ENCODE peak calls at places on chromosomes 4 and X, in ten cellular contexts. P, O, Z, C, F, I, L, G, E and J are unnamed samples. For H3K27me3 and H3K4me1, the result is how much of the 10 kb centered on the place peaks cover.

GRCh38 chr4:99856166-99856565 is 38.1 kb downstream of the LAMTOR3 start:
- DNase-seq in P (no peak), O (no peak), Z (no peak), C (no peak), F (no peak), I (no peak), L (no peak), G (no peak), E (no peak), J (no peak)

GRCh38 chr4:78864405-78865024 is 74.7 kb downstream of the PAQR3 start:
- DNase-seq in P (peak), O (no peak), Z (peak), C (no peak), F (peak), I (no peak), L (no peak), G (no peak), E (no peak), J (peak)

GRCh38 chr4:103364066-103364465 is 165.9 kb upstream of the CENPE start:
- DNase-seq in P (peak), O (no peak), Z (no peak), C (no peak), F (no peak), I (no peak), L (no peak), G (no peak), E (no peak), J (peak)

GRCh38 chr4:83757121-83757621 is 221.3 kb downstream of the GPAT3 start:
- DNase-seq in P (no peak), O (no peak), Z (no peak), C (no peak), F (no peak), I (no peak), L (no peak), G (no peak), E (no peak), J (no peak)

GRCh38 chr4:47551682-47552081 is 66.6 kb downstream of the ATP10D start:
- DNase-seq in P (no peak), O (no peak), Z (no peak), C (no peak), F (no peak), I (no peak), L (no peak), G (no peak), E (no peak), J (no peak)

GRCh38 chrX:154370882-154371770 is 3.3 kb downstream of the FLNA start:
- DNase-seq in P (peak), O (peak), Z (peak), C (peak), F (peak), I (peak), L (peak), G (peak), E (peak), J (peak)

GRCh38 chr4:76198411-76199237 is 15.0 kb downstream of the SCARB2 start:
- DNase-seq in P (no peak), O (no peak), Z (peak), C (peak), F (no peak), I (no peak), L (peak), G (no peak), E (peak), J (peak)

GRCh38 chr4:142211444-142211843 is 575.1 kb downstream of the IL15 start:
- DNase-seq in P (no peak), O (no peak), Z (no peak), C (no peak), F (no peak), I (no peak), L (no peak), G (no peak), E (no peak), J (no peak)

GRCh38 chrX:105552395-105552794 is 269.9 kb upstream of the NRK start:
- DNase-seq in P (no peak), O (no peak), Z (no peak), C (no peak), F (no peak), I (no peak), L (no peak), G (no peak), E (no peak), J (no peak)

GRCh38 chr4:123505457-123506310 is 109.1 kb downstream of the SPRY1 start:
- DNase-seq in P (peak), O (peak), Z (peak), C (peak), F (peak), I (peak), L (peak), G (peak), E (no peak), J (peak)

GRCh38 chr4:176654565-176655216 is 138.0 kb downstream of the VEGFC start:
- DNase-seq in P (no peak), O (no peak), Z (no peak), C (no peak), F (no peak), I (no peak), L (no peak), G (no peak), E (no peak), J (peak)

GRCh38 chrX:103360092-103360491 is 3.8 kb downstream of the TCEAL9 start:
- DNase-seq in P (no peak), O (no peak), Z (no peak), C (no peak), F (no peak), I (no peak), L (no peak), G (no peak), E (no peak), J (no peak)

GRCh38 chr4:573122-573892 is 2.8 kb downstream of the TMEM271 start:
- DNase-seq in P (no peak), O (peak), Z (no peak), C (no peak), F (no peak), I (no peak), L (no peak), G (no peak), E (no peak), J (no peak)

GRCh38 chr4:33886356-33886755 is 2358.0 kb downstream of the ARAP2 start:
- DNase-seq in P (no peak), O (no peak), Z (no peak), C (no peak), F (no peak), I (no peak), L (no peak), G (no peak), E (no peak), J (no peak)

GRCh38 chrX:24805201-24805600 is 111.5 kb downstream of the POLA1 start:
- DNase-seq in P (no peak), O (no peak), Z (no peak), C (no peak), F (no peak), I (no peak), L (no peak), G (no peak), E (no peak), J (peak)

GRCh38 chrX:39133971-39134370 is 332.7 kb downstream of the MID1IP1 start:
- DNase-seq in P (no peak), O (no peak), Z (no peak), C (peak), F (no peak), I (no peak), L (no peak), G (no peak), E (no peak), J (no peak)

GRCh38 chr4:154516320-154516719 is 24.7 kb upstream of the DCHS2 start:
- DNase-seq in P (no peak), O (no peak), Z (no peak), C (no peak), F (no peak), I (no peak), L (no peak), G (no peak), E (no peak), J (peak)

GRCh38 chrX:133307637-133308485 is 89.7 kb upstream of the TFDP3 start:
- DNase-seq in P (peak), O (no peak), Z (no peak), C (peak), F (no peak), I (no peak), L (no peak), G (no peak), E (no peak), J (peak)

GRCh38 chr4:1154523-1155182 is 17.7 kb downstream of the SPON2 start:
- DNase-seq in P (no peak), O (no peak), Z (peak), C (peak), F (no peak), I (peak), L (no peak), G (no peak), E (no peak), J (no peak)

GRCh38 chrX:19152762-19153161 is 30.5 kb upstream of the ADGRG2 start:
- DNase-seq in P (no peak), O (no peak), Z (no peak), C (no peak), F (no peak), I (no peak), L (no peak), G (no peak), E (no peak), J (no peak)

GRCh38 chr4:103786014-103786413 is 66.2 kb upstream of the TACR3 start:
- DNase-seq in P (peak), O (no peak), Z (no peak), C (no peak), F (peak), I (no peak), L (no peak), G (no peak), E (no peak), J (peak)

GRCh38 chr4:15930314-15930713 is 8.2 kb downstream of the FGFBP1 start:
- DNase-seq in P (no peak), O (no peak), Z (no peak), C (no peak), F (no peak), I (no peak), L (no peak), G (no peak), E (no peak), J (no peak)

GRCh38 chr4:102819588-102820365 is 7.6 kb downstream of the UBE2D3 start:
- DNase-seq in P (no peak), O (no peak), Z (no peak), C (no peak), F (no peak), I (no peak), L (no peak), G (no peak), E (no peak), J (no peak)

DNA sequence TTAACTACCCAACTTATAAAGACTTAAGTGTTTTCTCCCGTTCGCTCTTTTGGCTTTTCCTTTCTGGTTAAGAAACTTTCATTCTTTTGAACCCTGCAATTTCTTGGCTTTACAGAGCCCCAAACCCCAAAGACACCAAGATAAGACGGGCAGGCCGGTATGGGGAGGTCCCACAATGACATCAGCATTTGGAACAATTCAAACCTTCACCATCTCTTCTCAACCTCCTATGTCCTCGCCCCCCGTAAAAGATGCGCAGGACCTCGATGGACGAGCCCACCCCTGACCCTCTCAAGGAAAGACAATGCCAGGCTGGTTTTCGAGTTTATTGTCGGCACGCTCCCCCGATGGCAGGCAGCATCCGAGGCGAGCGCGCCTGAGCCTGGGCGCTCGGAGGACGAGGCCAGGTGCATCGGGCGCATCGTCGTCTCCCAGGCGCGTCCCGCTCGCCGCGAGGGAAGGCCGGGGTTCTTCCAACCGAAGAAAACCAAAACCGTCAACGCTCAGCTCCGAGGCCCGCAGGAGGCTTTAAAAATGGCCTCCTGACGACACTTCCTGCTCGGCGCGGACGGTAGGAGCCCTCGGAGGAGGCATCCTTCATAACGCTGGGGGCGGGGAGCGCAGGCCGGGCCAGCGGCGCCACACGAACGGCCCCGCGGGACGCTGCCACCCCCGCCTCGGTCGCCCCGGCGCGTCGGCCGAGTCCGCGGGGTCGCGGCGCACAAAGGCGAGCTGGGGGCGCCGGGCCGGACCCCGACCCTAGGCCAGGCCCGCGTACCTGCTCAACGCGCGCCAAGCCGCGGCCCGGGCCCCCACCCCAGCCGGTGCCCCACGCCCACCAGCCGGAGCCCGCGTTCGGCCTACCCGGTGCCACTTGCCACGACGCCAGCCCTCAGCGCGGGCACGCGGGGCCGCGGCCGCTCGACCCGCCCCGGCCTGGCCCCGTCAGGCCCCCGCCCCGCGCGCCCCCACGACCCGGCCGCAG is 664 bp downstream of the ZNF518B start:
- DNase-seq in P (no peak), O (peak), Z (peak), C (peak), F (no peak), I (peak), L (peak), G (peak), E (no peak), J (no peak)
- H3K27me3 ChIP-seq in P (under half), O (under half), Z (under half), C (under half), F (under half), I (under half), L (under half), G (under half), E (under half), J (under half)

GRCh38 chr4:184900184-184900583 is 74.4 kb upstream of the ACSL1 start:
- DNase-seq in P (no peak), O (no peak), Z (no peak), C (no peak), F (no peak), I (no peak), L (no peak), G (no peak), E (no peak), J (no peak)
- H3K4me1 ChIP-seq in P (under half), O (under half), Z (under half), C (under half), F (under half), I (under half), L (under half), G (under half), E (under half), J (under half)

DNA sequence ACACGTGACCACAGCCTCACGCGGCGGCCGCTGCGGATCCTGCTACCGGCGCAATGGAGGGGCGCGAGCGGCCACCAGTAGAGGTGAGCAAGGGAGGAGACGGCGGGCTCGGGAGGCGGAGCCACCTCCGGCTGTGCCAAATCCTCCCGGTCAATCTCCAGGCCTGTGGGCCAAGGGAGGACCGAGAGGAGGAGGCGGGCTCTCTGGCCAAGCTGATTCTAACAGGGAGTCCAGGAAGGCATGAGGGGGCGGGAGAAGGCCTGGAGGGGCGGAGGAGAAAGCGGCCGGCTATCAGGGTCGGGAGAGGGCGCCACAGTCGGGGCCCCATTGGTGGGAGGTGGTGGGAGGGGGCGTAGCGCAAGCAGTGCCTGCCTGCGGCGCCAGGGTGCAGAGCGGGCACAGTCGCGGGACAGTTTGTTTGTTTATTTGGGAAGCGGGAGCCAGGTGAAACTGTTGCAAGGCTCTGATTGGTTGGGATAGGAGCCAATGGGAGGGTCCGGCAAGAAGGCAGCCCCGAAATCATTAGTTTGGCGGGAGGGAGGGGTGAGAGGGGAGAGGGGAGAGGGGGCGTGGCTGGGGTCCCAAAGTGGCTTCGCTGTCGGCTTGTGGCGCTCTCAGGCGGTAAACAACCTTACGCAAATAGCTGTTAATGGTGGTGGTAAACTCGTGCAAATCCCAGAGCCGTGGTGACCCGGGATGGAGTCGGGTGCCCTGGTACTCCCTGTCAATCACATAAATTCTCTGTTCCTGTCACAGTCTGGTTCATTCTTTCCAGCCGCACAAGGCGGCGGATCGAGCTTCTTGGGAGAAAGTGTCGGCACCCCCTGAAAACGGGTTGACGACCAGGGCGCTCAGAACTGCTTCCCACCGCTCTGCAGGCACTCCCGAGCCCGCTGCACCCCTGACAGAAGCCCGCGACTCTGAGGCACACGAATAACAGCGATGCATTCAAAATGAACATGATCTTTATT is at the start of gene IRS4:
- DNase-seq in P (peak), O (no peak), Z (peak), C (no peak), F (peak), I (no peak), L (no peak), G (no peak), E (no peak), J (peak)
- H3K4me3 ChIP-seq in P (peak), O (no peak), Z (no peak), C (peak), F (peak), I (peak), L (peak), G (peak), E (peak), J (peak)

DNA sequence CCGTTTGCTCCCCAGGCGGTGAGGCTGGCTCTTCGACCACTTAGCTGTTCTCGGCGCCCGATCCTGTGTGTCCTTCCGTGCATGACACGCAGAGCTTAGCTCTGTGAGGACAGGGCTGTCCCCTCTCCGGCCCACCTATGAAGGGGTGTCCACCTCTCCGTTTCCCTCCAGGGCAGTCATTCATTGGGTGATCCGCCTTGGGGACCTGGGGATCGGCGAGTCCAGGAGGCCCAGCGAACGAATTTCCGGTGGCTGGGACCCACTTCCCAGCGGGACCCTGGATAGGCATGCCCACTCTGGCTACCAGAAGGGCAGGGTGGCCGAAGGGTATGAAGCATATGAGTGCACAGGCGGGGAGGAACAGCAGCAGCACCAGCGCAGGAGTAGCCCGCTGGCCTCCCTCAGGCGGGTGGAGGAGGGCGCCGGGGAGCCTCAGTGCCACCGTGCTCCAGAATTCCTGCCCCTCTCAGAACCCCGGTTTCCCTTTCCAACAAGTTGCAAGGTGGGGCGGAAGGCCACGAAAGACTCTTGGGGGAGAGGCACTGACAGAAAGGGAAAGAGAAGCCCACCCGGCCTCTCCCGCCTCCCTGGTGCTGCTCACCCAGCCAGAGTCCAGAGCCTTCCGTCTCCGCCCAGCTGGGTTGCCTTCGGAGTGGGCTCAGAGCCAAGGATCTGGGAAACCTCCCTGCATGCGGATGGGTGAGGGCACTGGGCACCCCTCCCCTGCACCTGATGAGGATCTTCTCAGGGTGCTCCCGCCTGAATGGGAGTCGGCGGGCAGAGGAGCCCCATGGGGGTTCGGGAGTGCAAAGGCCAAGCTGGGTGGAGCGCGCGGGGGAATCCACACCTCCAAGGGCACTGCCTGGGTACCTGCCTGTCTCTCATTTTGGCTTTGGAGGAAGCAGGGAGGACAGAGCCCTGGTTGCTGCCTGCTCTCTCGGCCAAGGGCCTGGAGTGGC is 8.6 kb downstream of the HMX1 start:
- DNase-seq in P (no peak), O (no peak), Z (no peak), C (no peak), F (no peak), I (no peak), L (no peak), G (no peak), E (no peak), J (no peak)
- H3K27me3 ChIP-seq in P (half or more), O (under half), Z (under half), C (half or more), F (half or more), I (under half), L (half or more), G (half or more), E (half or more), J (half or more)

GRCh38 chr4:182778222-182778982 is 138.8 kb downstream of the DCTD start:
- DNase-seq in P (no peak), O (no peak), Z (no peak), C (no peak), F (no peak), I (no peak), L (no peak), G (no peak), E (no peak), J (peak)
- H3K4me1 ChIP-seq in P (under half), O (under half), Z (under half), C (under half), F (under half), I (under half), L (under half), G (under half), E (under half), J (under half)

GRCh38 chr4:173932701-173933100 is 350.8 kb downstream of the FBXO8 start:
- DNase-seq in P (no peak), O (no peak), Z (no peak), C (no peak), F (no peak), I (no peak), L (no peak), G (no peak), E (no peak), J (no peak)
- H3K4me3 ChIP-seq in P (no peak), O (no peak), Z (no peak), C (no peak), F (no peak), I (no peak), L (no peak), G (no peak), E (no peak), J (no peak)

DNA sequence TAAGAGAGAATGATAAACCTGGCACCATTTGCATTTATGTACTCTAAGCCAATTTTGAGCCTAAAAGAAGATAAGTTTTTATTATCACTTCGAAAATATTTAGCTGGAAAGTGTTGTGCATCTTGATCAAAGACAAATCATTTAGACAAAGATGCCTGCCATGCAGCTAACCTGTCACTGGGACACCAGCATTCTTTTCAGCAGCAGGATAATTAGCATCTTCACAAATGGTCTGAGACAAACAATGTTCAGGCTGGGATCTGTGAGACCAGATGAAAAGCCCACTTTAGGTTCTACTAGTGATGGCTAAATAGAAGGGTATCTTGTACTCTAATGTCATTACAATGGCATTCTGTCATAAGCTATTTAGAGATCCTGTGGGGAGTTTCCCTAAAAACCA is 7.1 kb downstream of the PRDM8 start:
- DNase-seq in P (no peak), O (no peak), Z (no peak), C (no peak), F (no peak), I (no peak), L (no peak), G (no peak), E (no peak), J (no peak)
- H3K27me3 ChIP-seq in P (half or more), O (under half), Z (under half), C (under half), F (under half), I (under half), L (under half), G (half or more), E (under half), J (under half)

GRCh38 chr4:184286346-184286745 is 68.7 kb upstream of the ENPP6 start:
- DNase-seq in P (no peak), O (no peak), Z (no peak), C (no peak), F (no peak), I (no peak), L (no peak), G (no peak), E (no peak), J (no peak)
- H3K4me1 ChIP-seq in P (under half), O (under half), Z (under half), C (under half), F (half or more), I (under half), L (under half), G (under half), E (under half), J (under half)